ENCODE peak calls at places on chromosomes 11 and 22, in four cellular contexts. P is choroid plexus epithelial cell, S is A549, A is cardiac muscle cell. I is an unnamed sample.

GRCh38 chr22:19147193-19147780 is 2.8 kb downstream of the GSC2 start:
- DNase-seq in P (no peak), S (no peak), A (no peak), I (no peak)

GRCh38 chr11:13963169-13963948 is 836 bp downstream of the SPON1 start:
- DNase-seq in P (peak; percentile 2), S (no peak), A (peak; percentile 35), I (no peak)

GRCh38 chr11:36149538-36150242 is 139.5 kb downstream of the COMMD9 start:
- DNase-seq in P (peak; percentile 99), S (peak; percentile 98), A (peak; percentile 97), I (peak; percentile 32)

GRCh38 chr22:24542641-24543040 is 12.3 kb downstream of the GUCD1 start:
- DNase-seq in P (no peak), S (no peak), A (no peak), I (no peak)

GRCh38 chr11:101034076-101034475 is 95.5 kb downstream of the PGR start:
- DNase-seq in P (peak; percentile 29), S (no peak), A (peak; percentile 52), I (no peak)

GRCh38 chr11:45872513-45873356 is 12.7 kb upstream of the MAPK8IP1 start:
- DNase-seq in P (peak; percentile 89), S (peak; percentile 68), A (peak; percentile 85), I (peak; percentile 78)

GRCh38 chr11:35146074-35146521 is 7.1 kb downstream of the CD44 start:
- DNase-seq in P (no peak), S (no peak), A (no peak), I (no peak)

GRCh38 chr11:44946268-44946667 is 4.4 kb downstream of the TP53I11 start:
- DNase-seq in P (no peak), S (no peak), A (no peak), I (no peak)

GRCh38 chr11:110182886-110183285 is 89.7 kb downstream of the ZC3H12C start:
- DNase-seq in P (no peak), S (no peak), A (peak; percentile 35), I (no peak)

GRCh38 chr11:9385288-9385902 is 943 bp downstream of the IPO7 start:
- DNase-seq in P (no peak), S (peak; percentile 43), A (no peak), I (no peak)

GRCh38 chr11:7683571-7683970 is 10.3 kb upstream of the CYB5R2 start:
- DNase-seq in P (no peak), S (no peak), A (no peak), I (no peak)

GRCh38 chr22:23060612-23061400 is 9.5 kb upstream of the GNAZ start:
- DNase-seq in P (no peak), S (no peak), A (no peak), I (no peak)

GRCh38 chr11:114219559-114220349 is 76.4 kb upstream of the NNMT start:
- DNase-seq in P (peak; percentile 86), S (no peak), A (peak; percentile 94), I (no peak)

GRCh38 chr22:50603511-50604255 is 3.1 kb downstream of the MAPK8IP2 start:
- DNase-seq in P (no peak), S (no peak), A (no peak), I (no peak)

GRCh38 chr22:45072322-45072903 is 62.6 kb upstream of the PHF21B start:
- DNase-seq in P (peak; percentile 31), S (peak; percentile 71), A (peak; percentile 51), I (no peak)

GRCh38 chr22:49964493-49965290 is 4.1 kb downstream of the PIM3 start:
- DNase-seq in P (no peak), S (no peak), A (no peak), I (no peak)

GRCh38 chr11:69832561-69833413 is 13.6 kb upstream of the FGF3 start:
- DNase-seq in P (no peak), S (no peak), A (no peak), I (no peak)

GRCh38 chr11:75349540-75350116 is 1.8 kb downstream of the ARRB1 start:
- DNase-seq in P (no peak), S (no peak), A (no peak), I (no peak)

GRCh38 chr11:75350122-75350742 is 1.2 kb downstream of the ARRB1 start:
- DNase-seq in P (no peak), S (no peak), A (no peak), I (no peak)

GRCh38 chr11:75350743-75351540 is 519 bp downstream of the ARRB1 start:
- DNase-seq in P (no peak), S (no peak), A (peak; percentile 24), I (peak; percentile 37)

GRCh38 chr11:75352417-75353206 is 1.2 kb upstream of the ARRB1 start:
- DNase-seq in P (no peak), S (no peak), A (no peak), I (peak; percentile 53)

GRCh38 chr11:75351541-75352416 is at the start of gene ARRB1:
- DNase-seq in P (peak; percentile 58), S (peak; percentile 70), A (peak; percentile 70), I (peak; percentile 64)
- TF ChIP-seq CTCF in P (no peak), S (no peak), A (no peak), I (no peak)

DNA sequence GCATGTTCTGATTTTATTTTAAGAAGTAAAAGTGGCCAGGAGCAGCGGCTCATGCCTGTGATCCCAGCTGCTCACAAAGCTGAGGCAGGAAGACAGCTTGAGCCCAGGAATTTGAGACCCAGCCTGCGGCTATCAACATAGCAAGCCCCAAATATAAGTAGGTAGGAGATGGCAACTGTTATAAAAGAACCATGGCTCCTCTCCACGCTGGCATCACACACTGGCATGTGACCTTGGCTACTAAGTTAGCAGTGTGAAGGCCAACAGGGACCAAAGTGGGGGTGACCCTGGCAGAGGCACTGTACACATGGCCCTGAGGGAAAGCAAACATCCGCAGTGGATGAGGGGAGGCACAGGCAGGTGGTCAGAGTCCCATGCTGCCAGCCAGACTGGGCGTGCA is 33.0 kb downstream of the TPST2 start:
- DNase-seq in P (no peak), S (no peak), A (no peak), I (no peak)
- TF ChIP-seq CTCF in P (no peak), S (no peak), A (no peak), I (no peak)

GRCh38 chr11:47536925-47537324 is 16.0 kb downstream of the CELF1 start:
- DNase-seq in P (no peak), S (no peak), A (no peak), I (no peak)
- TF ChIP-seq CTCF in P (no peak), S (no peak), A (no peak), I (no peak)

GRCh38 chr11:66418168-66418985 is 2.5 kb upstream of the NPAS4 start:
- DNase-seq in P (peak; percentile 95), S (peak; percentile 93), A (peak; percentile 97), I (peak; percentile 76)

GRCh38 chr11:66418986-66419308 is 1.9 kb upstream of the NPAS4 start:
- DNase-seq in P (no peak), S (no peak), A (no peak), I (no peak)

GRCh38 chr11:66414120-66414934 is 6.5 kb upstream of the NPAS4 start:
- DNase-seq in P (no peak), S (no peak), A (no peak), I (no peak)

GRCh38 chr11:66415423-66415822 is 5.4 kb upstream of the NPAS4 start:
- DNase-seq in P (no peak), S (no peak), A (no peak), I (no peak)

DNA sequence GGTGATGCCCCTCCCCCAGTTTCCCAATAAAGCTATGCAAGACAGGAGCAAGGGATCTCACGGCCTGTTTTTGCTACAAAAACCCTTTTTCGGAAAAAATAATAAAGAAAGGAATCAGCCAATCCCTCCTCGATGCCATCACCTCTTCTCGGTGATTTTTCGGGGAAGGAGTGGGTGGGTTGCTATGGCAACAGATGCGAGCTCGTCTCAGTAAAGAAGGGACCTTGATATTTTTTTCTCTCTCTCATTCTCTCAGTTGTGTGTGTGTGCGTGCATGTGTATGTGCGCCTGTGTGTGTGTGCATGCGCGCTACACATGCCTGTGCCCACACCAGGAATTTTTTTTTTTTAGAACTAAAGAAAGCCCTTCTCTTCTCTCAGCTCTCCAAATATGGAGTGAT is 3.8 kb upstream of the NPAS4 start:
- DNase-seq in P (no peak), S (no peak), A (no peak), I (no peak)
- TF ChIP-seq CTCF in P (no peak), S (no peak), A (no peak), I (no peak)

GRCh38 chr11:12764187-12764914 is 90.1 kb downstream of the TEAD1 start:
- DNase-seq in P (peak; percentile 60), S (no peak), A (no peak), I (no peak)

GRCh38 chr11:12762696-12763324 is 88.6 kb downstream of the TEAD1 start:
- DNase-seq in P (no peak), S (no peak), A (no peak), I (no peak)

GRCh38 chr11:12762283-12762682 is 88.1 kb downstream of the TEAD1 start:
- DNase-seq in P (peak; percentile 75), S (no peak), A (peak; percentile 53), I (no peak)

GRCh38 chr11:12757416-12757815 is 83.2 kb downstream of the TEAD1 start:
- DNase-seq in P (no peak), S (no peak), A (peak; percentile 41), I (no peak)

DNA sequence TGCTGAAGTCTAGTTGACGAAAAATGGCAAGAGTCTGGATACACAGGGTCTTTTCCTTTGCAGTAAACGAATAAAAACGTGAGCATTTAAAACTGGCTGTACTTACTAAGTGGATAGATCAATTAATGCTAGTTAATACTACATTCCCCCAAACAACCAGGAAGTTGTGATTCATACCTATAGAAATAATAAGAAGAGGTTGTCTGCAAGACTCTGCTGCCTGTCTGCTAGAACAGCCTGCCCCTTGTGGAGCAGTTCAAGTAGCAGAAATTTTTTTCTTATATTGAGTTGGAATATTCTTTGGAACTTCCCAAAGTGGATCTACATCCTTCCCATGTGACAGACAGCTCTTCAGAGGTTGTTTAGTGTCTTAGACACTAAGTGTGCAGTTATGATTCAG is 86.8 kb downstream of the TEAD1 start:
- DNase-seq in P (peak; percentile 74), S (no peak), A (peak; percentile 51), I (no peak)
- TF ChIP-seq CTCF in P (peak; percentile 75), S (peak; percentile 36), A (peak; percentile 49), I (no peak)

GRCh38 chr11:68402355-68403031 is 58.1 kb upstream of the PPP6R3 start:
- DNase-seq in P (peak; percentile 18), S (no peak), A (no peak), I (no peak)
- TF ChIP-seq CTCF in P (peak; percentile 47), S (no peak), A (no peak), I (no peak)

GRCh38 chr11:62544521-62545436 is 1.8 kb downstream of the AHNAK start:
- DNase-seq in P (no peak), S (peak; percentile 49), A (peak; percentile 28), I (no peak)

GRCh38 chr11:62546937-62547625 is 475 bp upstream of the AHNAK start:
- DNase-seq in P (peak; percentile 64), S (peak; percentile 66), A (peak; percentile 43), I (no peak)

GRCh38 chr11:62543680-62544444 is 2.7 kb downstream of the AHNAK start:
- DNase-seq in P (no peak), S (no peak), A (no peak), I (no peak)

GRCh38 chr11:62546244-62546936 is at the start of gene AHNAK:
- DNase-seq in P (peak; percentile 67), S (peak; percentile 67), A (peak; percentile 73), I (peak; percentile 59)

GRCh38 chr11:62545437-62546243 is 966 bp downstream of the AHNAK start:
- DNase-seq in P (peak; percentile 93), S (peak; percentile 89), A (peak; percentile 97), I (peak; percentile 64)
- TF ChIP-seq CTCF in P (peak; percentile 23), S (no peak), A (peak; percentile 15), I (no peak)